ENCODE peak calls at places on chromosomes 11 and 22, in ten cellular contexts. A is NCI-H1092; T is omental fat pad; W is RPMI7951; R is activated naive CD4-positive, alpha-beta T cell; Y is progenitor cell of endocrine pancreas; C is activated T-cell treated with anti-CD3 and anti-CD28 coated beads, Interleukin-2, amount 50 U/mL, for 72 hours; H is iPS-NIHi11; I is AG09309; N is HFF-Myc. M is an unnamed sample.

GRCh38 chr11:19555266-19555665 is 157.4 kb upstream of the NAV2 start:
- DNase-seq in A (no peak), T (no peak), W (no peak), R (no peak), Y (no peak), C (no peak), H (no peak), I (no peak), N (no peak), M (no peak)

GRCh38 chr11:11316651-11317050 is 36.4 kb downstream of the CSNK2A3 start:
- DNase-seq in A (no peak), T (no peak), W (no peak), R (no peak), Y (no peak), C (no peak), H (no peak), I (no peak), N (no peak), M (no peak)

GRCh38 chr22:49657275-49657973 is 170.2 kb downstream of the BRD1 start:
- DNase-seq in A (no peak), T (peak), W (no peak), R (peak), Y (no peak), C (peak), H (no peak), I (no peak), N (no peak), M (no peak)

GRCh38 chr22:36405221-36405631 is 17.5 kb upstream of the MYH9 start:
- DNase-seq in A (no peak), T (no peak), W (no peak), R (no peak), Y (no peak), C (peak), H (no peak), I (no peak), N (no peak), M (no peak)

GRCh38 chr11:83540112-83540675 is 254.0 kb upstream of the CCDC90B start:
- DNase-seq in A (no peak), T (no peak), W (no peak), R (no peak), Y (no peak), C (no peak), H (no peak), I (no peak), N (no peak), M (no peak)

GRCh38 chr11:10550503-10550902 is 9.5 kb upstream of the RNF141 start:
- DNase-seq in A (no peak), T (no peak), W (peak), R (no peak), Y (no peak), C (no peak), H (no peak), I (peak), N (no peak), M (no peak)

GRCh38 chr11:32088117-32088941 is 2.5 kb upstream of the RCN1 start:
- DNase-seq in A (no peak), T (no peak), W (peak), R (no peak), Y (no peak), C (peak), H (no peak), I (peak), N (peak), M (peak)

GRCh38 chr11:108224908-108225786 is 2.3 kb downstream of the ATM start:
- DNase-seq in A (no peak), T (no peak), W (no peak), R (no peak), Y (no peak), C (peak), H (no peak), I (no peak), N (no peak), M (no peak)

GRCh38 chr22:28054622-28054871 is 135.5 kb upstream of the PITPNB start:
- DNase-seq in A (no peak), T (no peak), W (no peak), R (no peak), Y (no peak), C (no peak), H (no peak), I (no peak), N (no peak), M (no peak)

GRCh38 chr11:70502677-70503076 is 104.3 kb downstream of the CTTN start:
- DNase-seq in A (peak), T (no peak), W (no peak), R (no peak), Y (no peak), C (no peak), H (no peak), I (no peak), N (no peak), M (no peak)

GRCh38 chr11:73396251-73396930 is 20.2 kb downstream of the RELT start:
- DNase-seq in A (no peak), T (no peak), W (no peak), R (no peak), Y (no peak), C (no peak), H (no peak), I (no peak), N (no peak), M (no peak)

GRCh38 chr11:76995177-76995576 is 39.0 kb upstream of the B3GNT6 start:
- DNase-seq in A (no peak), T (no peak), W (no peak), R (no peak), Y (no peak), C (no peak), H (no peak), I (no peak), N (no peak), M (no peak)

GRCh38 chr11:97290444-97291041 is 900.7 kb downstream of the JRKL start:
- DNase-seq in A (no peak), T (no peak), W (no peak), R (no peak), Y (no peak), C (no peak), H (peak), I (no peak), N (no peak), M (no peak)